ENCODE peak calls at places on chromosomes 4 and X, in seven cellular contexts. U is endodermal cell, R is PC-3, G is testis, L is A549, A is GM06990, S is WERI-Rb-1. D is an unnamed sample.

GRCh38 chrX:77668391-77669237 is 117.4 kb downstream of the ATRX start:
- DNase-seq in U (no peak), R (peak), G (no peak), L (peak), A (no peak), S (no peak), D (peak)

GRCh38 chrX:97597954-97598353 is 714.2 kb downstream of the RPA4 start:
- DNase-seq in U (peak), R (no peak), G (no peak), L (no peak), A (no peak), S (peak), D (no peak)

GRCh38 chrX:17814557-17814956 is 46.5 kb downstream of the RAI2 start:
- DNase-seq in U (no peak), R (peak), G (no peak), L (no peak), A (no peak), S (no peak), D (no peak)

GRCh38 chrX:119690921-119691716 is 1.8 kb downstream of the SEPTIN6 start:
- DNase-seq in U (no peak), R (no peak), G (peak), L (no peak), A (no peak), S (no peak), D (no peak)

GRCh38 chr4:109436504-109436903 is 2.9 kb downstream of the SEC24B start:
- DNase-seq in U (no peak), R (no peak), G (no peak), L (no peak), A (no peak), S (no peak), D (no peak)

GRCh38 chr4:105780176-105780575 is 71.6 kb downstream of the GSTCD start:
- DNase-seq in U (no peak), R (no peak), G (no peak), L (no peak), A (no peak), S (no peak), D (no peak)

GRCh38 chr4:110193822-110194761 is 4.3 kb downstream of the ELOVL6 start:
- DNase-seq in U (peak), R (peak), G (peak), L (peak), A (peak), S (peak), D (peak)

GRCh38 chr4:186400676-186401075 is 134.7 kb downstream of the F11 start:
- DNase-seq in U (no peak), R (no peak), G (no peak), L (no peak), A (no peak), S (no peak), D (no peak)

GRCh38 chr4:53617101-53617680 is 25.9 kb upstream of the LNX1 start:
- DNase-seq in U (no peak), R (no peak), G (no peak), L (no peak), A (no peak), S (no peak), D (no peak)

GRCh38 chrX:2442694-2443093 is 58.1 kb downstream of the DHRSX start:
- DNase-seq in U (no peak), R (no peak), G (no peak), L (no peak), A (no peak), S (no peak), D (no peak)

GRCh38 chr4:88900432-88900831 is 156.6 kb downstream of the FAM13A start:
- DNase-seq in U (no peak), R (peak), G (no peak), L (no peak), A (no peak), S (no peak), D (peak)

GRCh38 chrX:104136241-104137019 is 20.4 kb downstream of the SLC25A53 start:
- DNase-seq in U (peak), R (peak), G (peak), L (peak), A (peak), S (peak), D (peak)
- H3K4me3 ChIP-seq in U (no peak), R (peak), G (no peak), L (peak), A (no peak), S (no peak), D (peak)

GRCh38 chr4:68076194-68076593 is 53.5 kb downstream of the TMPRSS11F start:
- DNase-seq in U (no peak), R (peak), G (no peak), L (no peak), A (no peak), S (no peak), D (no peak)
- TF ChIP-seq CTCF in U (peak), R (peak), G (no peak), L (no peak), A (no peak), S (no peak), D (no peak)

DNA sequence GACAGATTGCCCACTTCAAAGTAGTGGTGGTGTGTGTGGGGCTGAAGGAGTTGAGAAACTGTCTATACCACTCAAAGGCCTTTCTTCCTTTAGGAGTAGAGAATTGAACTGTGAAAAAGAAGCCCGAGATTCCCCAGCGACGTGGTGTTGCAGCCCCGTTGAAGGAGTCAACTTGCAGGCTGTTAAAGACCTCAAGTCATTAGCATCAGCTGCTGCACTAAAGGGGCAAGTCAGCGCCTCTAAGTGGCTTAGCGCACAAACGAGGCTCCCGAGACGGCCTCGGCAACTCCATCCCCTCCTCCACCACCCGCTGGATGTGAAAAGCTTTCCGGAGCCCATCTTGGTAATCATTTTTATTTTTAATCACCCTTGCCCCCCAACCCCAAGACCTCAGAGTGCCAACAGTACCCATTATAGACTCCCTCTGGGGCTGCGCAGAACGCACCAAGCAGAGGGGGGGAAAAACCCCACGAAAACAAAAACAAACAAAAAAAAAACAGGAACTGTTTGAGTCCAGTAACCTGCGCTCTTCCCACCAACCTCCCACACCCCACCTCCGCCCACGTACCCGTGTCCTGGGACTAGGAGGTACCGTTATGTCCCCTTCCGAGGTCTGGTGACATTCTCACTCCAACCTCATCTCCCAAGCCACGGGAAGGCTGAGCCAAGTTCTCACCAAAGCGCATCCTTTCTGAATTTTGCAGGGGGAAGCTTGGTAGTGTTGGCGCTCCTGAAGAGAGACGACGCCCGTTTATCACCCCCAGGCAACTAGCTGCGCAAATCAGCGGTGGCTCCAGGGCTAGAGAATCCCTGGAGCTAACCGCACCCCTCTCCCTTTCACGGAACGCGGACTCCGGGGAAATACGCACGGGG is 808 bp upstream of the PRDM8 start:
- DNase-seq in U (peak), R (no peak), G (no peak), L (no peak), A (no peak), S (peak), D (no peak)
- H3K4me3 ChIP-seq in U (peak), R (no peak), G (peak), L (no peak), A (peak), S (peak), D (peak)

GRCh38 chrX:14630724-14631123 is 101.4 kb downstream of the GLRA2 start:
- DNase-seq in U (peak), R (peak), G (no peak), L (peak), A (no peak), S (peak), D (no peak)
- TF ChIP-seq CTCF in U (peak), R (peak), G (no peak), L (no peak), A (no peak), S (no peak), D (no peak)

GRCh38 chrX:48468247-48468671 is 1.8 kb downstream of the SLC38A5 start:
- DNase-seq in U (peak), R (no peak), G (no peak), L (no peak), A (peak), S (peak), D (no peak)

GRCh38 chrX:48466696-48467095 is 3.4 kb downstream of the SLC38A5 start:
- DNase-seq in U (peak), R (no peak), G (no peak), L (no peak), A (no peak), S (peak), D (no peak)

GRCh38 chrX:48467331-48467761 is 2.7 kb downstream of the SLC38A5 start:
- DNase-seq in U (no peak), R (no peak), G (no peak), L (no peak), A (no peak), S (peak), D (no peak)

GRCh38 chrX:48468693-48469691 is 1.1 kb downstream of the SLC38A5 start:
- DNase-seq in U (peak), R (no peak), G (no peak), L (no peak), A (peak), S (peak), D (no peak)

GRCh38 chrX:48465336-48465933 is 4.6 kb downstream of the SLC38A5 start:
- DNase-seq in U (no peak), R (peak), G (no peak), L (no peak), A (no peak), S (no peak), D (peak)
- H3K4me3 ChIP-seq in U (peak), R (no peak), G (no peak), L (no peak), A (no peak), S (peak), D (peak)

DNA sequence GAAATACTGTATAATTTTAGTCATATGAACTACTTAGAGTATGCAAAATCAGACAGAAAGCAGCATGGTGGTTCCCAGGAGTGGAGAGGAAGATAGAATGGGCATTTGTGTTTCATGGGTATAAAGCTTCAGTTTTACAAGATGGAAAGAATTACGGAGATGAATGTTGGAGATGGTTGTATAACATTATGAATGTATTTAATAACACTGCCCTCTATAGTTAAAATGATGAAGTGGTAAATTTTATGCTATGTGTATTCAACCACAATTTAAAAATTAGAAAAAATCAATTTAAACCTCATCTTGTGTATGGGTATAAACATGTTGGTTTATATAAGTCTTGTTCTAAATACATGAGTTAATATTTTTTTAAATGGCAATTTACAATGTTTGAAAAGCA is 521.1 kb downstream of the FSTL5 start:
- DNase-seq in U (no peak), R (peak), G (no peak), L (no peak), A (no peak), S (no peak), D (no peak)
- TF ChIP-seq CTCF in U (peak), R (peak), G (peak), L (peak), A (peak), S (no peak), D (no peak)

D was measured in HFF-Myc.